ENCODE peak calls at places on chromosomes 1 and 21, in ten cellular contexts. C is naive thymus-derived CD4-positive, alpha-beta T cell; D is brain microvascular endothelial cell; S is astrocyte of the cerebellum; J is AG09309; A is cardiac fibroblast; V is fibroblast of pulmonary artery; B is fibroblast of the aortic adventitia; M is body of pancreas; H is fibroblast of mammary gland. U is an unnamed sample.

GRCh38 chr1:173423326-173423725 is 53.8 kb upstream of the PRDX6 start:
- DNase-seq in C (no peak), D (no peak), S (no peak), J (no peak), A (no peak), V (no peak), B (no peak), M (no peak), H (no peak), U (no peak)

GRCh38 chr1:207628776-207629175 is 16.2 kb upstream of the CR1L start:
- DNase-seq in C (no peak), D (no peak), S (no peak), J (peak), A (peak), V (peak), B (peak), M (no peak), H (peak), U (no peak)

GRCh38 chr1:109814223-109814622 is 50.5 kb upstream of the EPS8L3 start:
- DNase-seq in C (no peak), D (no peak), S (no peak), J (no peak), A (no peak), V (no peak), B (no peak), M (no peak), H (no peak), U (no peak)

GRCh38 chr1:113860891-113861290 is 10.6 kb downstream of the PTPN22 start:
- DNase-seq in C (no peak), D (peak), S (peak), J (peak), A (peak), V (peak), B (peak), M (no peak), H (peak), U (no peak)

GRCh38 chr1:116825735-116826438 is 71.7 kb downstream of the CD2 start:
- DNase-seq in C (no peak), D (no peak), S (no peak), J (no peak), A (no peak), V (no peak), B (no peak), M (no peak), H (no peak), U (no peak)

GRCh38 chr1:8423134-8423701 is 105.3 kb downstream of the SLC45A1 start:
- DNase-seq in C (peak), D (peak), S (no peak), J (no peak), A (no peak), V (no peak), B (no peak), M (peak), H (no peak), U (no peak)

GRCh38 chr1:156533568-156534220 is 33.1 kb upstream of the MEF2D start:
- DNase-seq in C (no peak), D (no peak), S (no peak), J (no peak), A (no peak), V (no peak), B (no peak), M (no peak), H (no peak), U (no peak)

GRCh38 chr1:41765109-41765655 is 153.5 kb downstream of the HIVEP3 start:
- DNase-seq in C (no peak), D (no peak), S (no peak), J (no peak), A (peak), V (no peak), B (no peak), M (no peak), H (peak), U (no peak)

GRCh38 chr1:29210278-29211085 is 20.3 kb downstream of the MECR start:
- DNase-seq in C (no peak), D (no peak), S (no peak), J (no peak), A (no peak), V (no peak), B (no peak), M (no peak), H (no peak), U (no peak)

GRCh38 chr1:45244660-45245059 is 38.3 kb upstream of the ZSWIM5 start:
- DNase-seq in C (no peak), D (no peak), S (no peak), J (no peak), A (no peak), V (no peak), B (no peak), M (no peak), H (no peak), U (no peak)

GRCh38 chr21:25895565-25896205 is 160.9 kb downstream of the GABPA start:
- DNase-seq in C (peak), D (no peak), S (no peak), J (peak), A (peak), V (peak), B (peak), M (no peak), H (peak), U (no peak)

GRCh38 chr1:94542088-94542671 is 621 bp upstream of the F3 start:
- DNase-seq in C (no peak), D (peak), S (no peak), J (no peak), A (peak), V (peak), B (no peak), M (peak), H (peak), U (no peak)

GRCh38 chr1:62405247-62405646 is 31.6 kb upstream of the USP1 start:
- DNase-seq in C (no peak), D (no peak), S (no peak), J (no peak), A (no peak), V (no peak), B (no peak), M (no peak), H (no peak), U (no peak)

GRCh38 chr1:234302334-234302962 is 70.8 kb upstream of the COA6 start:
- DNase-seq in C (no peak), D (no peak), S (no peak), J (no peak), A (no peak), V (no peak), B (no peak), M (no peak), H (no peak), U (no peak)

GRCh38 chr1:153441238-153441755 is 19.2 kb downstream of the S100A7 start:
- DNase-seq in C (no peak), D (no peak), S (no peak), J (no peak), A (no peak), V (no peak), B (no peak), M (no peak), H (no peak), U (no peak)

GRCh38 chr1:233061265-233061664 is 110.9 kb downstream of the NTPCR start:
- DNase-seq in C (no peak), D (no peak), S (no peak), J (no peak), A (no peak), V (no peak), B (no peak), M (no peak), H (no peak), U (no peak)

GRCh38 chr21:17769049-17769845 is 49.9 kb downstream of the C21orf91 start:
- DNase-seq in C (no peak), D (no peak), S (no peak), J (peak), A (no peak), V (no peak), B (no peak), M (no peak), H (peak), U (no peak)

GRCh38 chr1:167093863-167094516 is at the start of gene STYXL2:
- DNase-seq in C (no peak), D (no peak), S (no peak), J (no peak), A (no peak), V (no peak), B (no peak), M (no peak), H (no peak), U (no peak)

GRCh38 chr1:47228644-47229030 is 3.4 kb downstream of the TAL1 start:
- DNase-seq in C (no peak), D (no peak), S (no peak), J (no peak), A (no peak), V (no peak), B (no peak), M (no peak), H (no peak), U (no peak)

GRCh38 chr1:74690909-74691308 is 17.3 kb upstream of the ERICH3 start:
- DNase-seq in C (no peak), D (no peak), S (no peak), J (no peak), A (no peak), V (no peak), B (no peak), M (no peak), H (no peak), U (no peak)

GRCh38 chr1:34865981-34866761 is 6.6 kb upstream of the SMIM12 start:
- DNase-seq in C (peak), D (peak), S (peak), J (no peak), A (peak), V (peak), B (peak), M (peak), H (peak), U (no peak)

GRCh38 chr1:2801535-2802291 is at the start of gene TTC34:
- DNase-seq in C (peak), D (no peak), S (no peak), J (no peak), A (no peak), V (no peak), B (no peak), M (peak), H (no peak), U (no peak)

GRCh38 chr1:92990828-92991227 is 29.6 kb upstream of the DIPK1A start:
- DNase-seq in C (peak), D (no peak), S (no peak), J (no peak), A (no peak), V (no peak), B (no peak), M (no peak), H (no peak), U (no peak)

GRCh38 chr1:77797991-77798390 is 18.5 kb downstream of the MIGA1 start:
- DNase-seq in C (no peak), D (peak), S (no peak), J (no peak), A (peak), V (peak), B (peak), M (no peak), H (no peak), U (no peak)

GRCh38 chr1:161182214-161182613 is 4.9 kb upstream of the B4GALT3 start:
- DNase-seq in C (peak), D (no peak), S (no peak), J (no peak), A (no peak), V (no peak), B (peak), M (no peak), H (peak), U (no peak)

GRCh38 chr1:187624812-187625542 is 796.2 kb downstream of the PLA2G4A start:
- DNase-seq in C (no peak), D (no peak), S (no peak), J (no peak), A (peak), V (peak), B (no peak), M (no peak), H (peak), U (no peak)

GRCh38 chr21:25934771-25935224 is 200.0 kb downstream of the GABPA start:
- DNase-seq in C (no peak), D (peak), S (peak), J (peak), A (peak), V (peak), B (peak), M (peak), H (peak), U (peak)

GRCh38 chr1:3787347-3787710 is 9.0 kb downstream of the LRRC47 start:
- DNase-seq in C (no peak), D (no peak), S (no peak), J (no peak), A (no peak), V (no peak), B (no peak), M (no peak), H (no peak), U (no peak)

GRCh38 chr1:41633764-41634163 is 149.3 kb upstream of the EDN2 start:
- DNase-seq in C (no peak), D (no peak), S (no peak), J (no peak), A (no peak), V (no peak), B (no peak), M (no peak), H (peak), U (no peak)

GRCh38 chr1:226702318-226702956 is 36.6 kb downstream of the ITPKB start:
- DNase-seq in C (no peak), D (peak), S (no peak), J (peak), A (peak), V (peak), B (peak), M (peak), H (peak), U (no peak)

GRCh38 chr1:95380909-95381308 is 146.9 kb downstream of the RWDD3 start:
- DNase-seq in C (no peak), D (no peak), S (no peak), J (no peak), A (no peak), V (no peak), B (no peak), M (no peak), H (no peak), U (no peak)

GRCh38 chr1:36225298-36225899 is 1.2 kb downstream of the THRAP3 start:
- DNase-seq in C (no peak), D (no peak), S (no peak), J (no peak), A (no peak), V (no peak), B (no peak), M (no peak), H (peak), U (no peak)

GRCh38 chr1:235136111-235136510 is 7.5 kb upstream of the TOMM20 start:
- DNase-seq in C (no peak), D (no peak), S (no peak), J (no peak), A (no peak), V (no peak), B (no peak), M (peak), H (no peak), U (no peak)

GRCh38 chr21:44804762-44805161 is 3.1 kb upstream of the UBE2G2 start:
- DNase-seq in C (no peak), D (no peak), S (no peak), J (no peak), A (no peak), V (no peak), B (no peak), M (no peak), H (no peak), U (no peak)

GRCh38 chr1:214510477-214510876 is 40.9 kb downstream of the PTPN14 start:
- DNase-seq in C (no peak), D (no peak), S (no peak), J (no peak), A (no peak), V (no peak), B (no peak), M (no peak), H (no peak), U (no peak)

GRCh38 chr1:183080406-183080805 is 57.2 kb downstream of the LAMC1 start:
- DNase-seq in C (no peak), D (no peak), S (no peak), J (no peak), A (no peak), V (no peak), B (peak), M (no peak), H (peak), U (no peak)

GRCh38 chr1:101520302-101520701 is 283.5 kb downstream of the S1PR1 start:
- DNase-seq in C (peak), D (peak), S (peak), J (peak), A (peak), V (peak), B (peak), M (peak), H (peak), U (no peak)

GRCh38 chr1:23177031-23177430 is 8.4 kb upstream of the LUZP1 start:
- DNase-seq in C (no peak), D (no peak), S (no peak), J (no peak), A (no peak), V (no peak), B (no peak), M (no peak), H (no peak), U (no peak)
- H3K4me3 ChIP-seq in C (peak), D (peak), S (peak), J (peak), A (peak), V (peak), B (peak), M (no peak), H (peak), U (peak)

GRCh38 chr1:119714583-119714982 is 2.8 kb downstream of the PHGDH start:
- DNase-seq in C (no peak), D (no peak), S (no peak), J (no peak), A (peak), V (peak), B (peak), M (no peak), H (peak), U (no peak)

GRCh38 chr1:119713039-119713537 is 1.4 kb downstream of the PHGDH start:
- DNase-seq in C (no peak), D (peak), S (no peak), J (no peak), A (no peak), V (peak), B (no peak), M (no peak), H (peak), U (no peak)

GRCh38 chr1:119712342-119713038 is 756 bp downstream of the PHGDH start:
- DNase-seq in C (peak), D (peak), S (peak), J (peak), A (peak), V (peak), B (peak), M (peak), H (peak), U (no peak)

GRCh38 chr1:119715542-119715941 is 3.8 kb downstream of the PHGDH start:
- DNase-seq in C (no peak), D (no peak), S (no peak), J (no peak), A (peak), V (peak), B (peak), M (peak), H (peak), U (no peak)

GRCh38 chr1:119713538-119714456 is 2.1 kb downstream of the PHGDH start:
- DNase-seq in C (no peak), D (no peak), S (no peak), J (no peak), A (peak), V (peak), B (peak), M (no peak), H (peak), U (no peak)
- H3K4me3 ChIP-seq in C (no peak), D (peak), S (peak), J (peak), A (peak), V (peak), B (peak), M (no peak), H (peak), U (no peak)

GRCh38 chr21:15004721-15005370 is 60.0 kb downstream of the NRIP1 start:
- DNase-seq in C (no peak), D (no peak), S (no peak), J (no peak), A (no peak), V (no peak), B (peak), M (no peak), H (no peak), U (no peak)

GRCh38 chr21:15006594-15007230 is 58.1 kb downstream of the NRIP1 start:
- DNase-seq in C (no peak), D (no peak), S (no peak), J (no peak), A (no peak), V (no peak), B (no peak), M (no peak), H (no peak), U (no peak)

GRCh38 chr21:15007716-15008296 is 57.0 kb downstream of the NRIP1 start:
- DNase-seq in C (no peak), D (peak), S (no peak), J (no peak), A (no peak), V (no peak), B (no peak), M (no peak), H (peak), U (no peak)

GRCh38 chr21:15003463-15004135 is 61.2 kb downstream of the NRIP1 start:
- DNase-seq in C (no peak), D (no peak), S (no peak), J (no peak), A (no peak), V (no peak), B (no peak), M (no peak), H (no peak), U (no peak)

DNA sequence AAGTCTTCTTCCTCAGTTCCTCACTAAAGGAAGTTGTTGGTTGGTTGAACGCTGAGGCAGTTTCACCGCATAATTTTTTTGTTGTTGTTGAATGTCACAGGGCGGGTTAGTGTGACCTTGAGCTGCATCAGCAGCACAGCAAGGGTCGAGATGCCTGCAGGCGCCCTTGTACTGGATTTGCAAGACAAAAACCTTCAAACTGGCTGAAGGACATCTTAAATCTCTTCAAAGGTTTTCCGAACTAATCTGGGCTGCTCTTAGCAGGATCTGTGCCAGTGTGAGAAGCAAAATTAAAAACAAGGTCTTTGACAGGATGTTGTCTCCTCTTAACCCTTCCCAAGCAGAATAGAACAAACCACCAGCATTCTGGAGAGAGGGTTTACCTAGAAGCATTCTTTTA is 59.4 kb downstream of the NRIP1 start:
- DNase-seq in C (peak), D (no peak), S (no peak), J (no peak), A (no peak), V (no peak), B (no peak), M (no peak), H (no peak), U (no peak)
- H3K4me3 ChIP-seq in C (peak), D (peak), S (no peak), J (no peak), A (no peak), V (no peak), B (no peak), M (no peak), H (peak), U (no peak)

DNA sequence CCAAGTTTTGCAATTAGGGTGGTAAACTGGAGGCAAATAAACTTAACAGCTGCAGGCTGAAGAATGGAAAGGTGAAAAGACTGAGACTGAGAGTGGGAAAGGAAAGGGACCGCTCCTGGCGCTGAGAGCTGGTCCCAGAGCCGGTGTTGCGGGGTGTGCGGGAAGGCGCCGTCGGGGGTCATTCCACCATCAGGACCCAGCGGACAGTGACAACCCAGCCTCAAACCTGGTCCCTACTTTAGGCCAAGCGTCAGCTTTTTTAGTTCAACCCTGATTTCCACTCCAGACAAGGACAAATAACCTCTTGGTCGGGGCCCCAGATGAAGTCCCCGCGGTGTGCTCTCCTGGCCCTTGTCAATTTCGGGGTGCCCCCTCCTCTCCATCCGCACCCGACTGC is 145.8 kb upstream of the ETS2 start:
- DNase-seq in C (no peak), D (no peak), S (no peak), J (no peak), A (no peak), V (no peak), B (no peak), M (no peak), H (no peak), U (no peak)
- H3K4me3 ChIP-seq in C (no peak), D (no peak), S (peak), J (no peak), A (no peak), V (no peak), B (no peak), M (no peak), H (no peak), U (no peak)

DNA sequence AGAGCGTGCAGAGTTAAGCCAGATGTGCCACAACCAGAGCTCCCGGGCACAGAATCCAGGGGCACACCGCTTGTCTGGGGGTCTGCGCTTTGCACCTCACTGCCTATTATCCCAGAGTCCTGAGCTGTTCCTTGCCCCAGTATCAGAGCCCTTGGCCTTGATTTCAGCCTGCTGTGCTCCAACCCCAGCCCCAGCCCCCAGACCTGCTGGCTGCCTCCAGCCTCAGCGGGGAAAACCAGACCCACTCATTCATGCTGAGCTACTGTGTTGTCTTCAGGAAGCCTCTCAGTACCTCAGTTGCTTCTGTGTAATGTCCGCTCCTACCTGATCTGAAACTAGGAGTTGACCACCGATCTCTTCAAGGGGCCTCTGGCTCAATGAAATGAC is 1.1 kb downstream of the IKBKE start:
- DNase-seq in C (no peak), D (no peak), S (no peak), J (no peak), A (no peak), V (no peak), B (no peak), M (no peak), H (no peak), U (no peak)
- H3K4me3 ChIP-seq in C (peak), D (peak), S (peak), J (peak), A (peak), V (peak), B (peak), M (no peak), H (peak), U (peak)

U was measured in epithelial cell of proximal tubule.